ENCODE peak calls at places on chromosome 15, in five cellular contexts. N is HepG2, L is NCI-H1092 treated with DMSO at 0.1 percent for 48 hours, C is foreskin fibroblast, B is T-cell. G is an unnamed sample.

GRCh38 chr15:52434885-52435284 is 93.8 kb downstream of the MYO5A start:
- DNase-seq in B (no peak), N (no peak), C (no peak), L (no peak), G (no peak)

GRCh38 chr15:74318376-74319137 is 48.9 kb downstream of the CYP11A1 start:
- DNase-seq in B (no peak), L (peak; percentile 82), N (no peak), C (no peak), G (no peak)

GRCh38 chr15:29259233-29259632 is 10.4 kb downstream of the NSMCE3 start:
- DNase-seq in L (no peak), C (no peak), B (no peak), N (no peak), G (no peak)

GRCh38 chr15:83219026-83219425 is 11.4 kb upstream of the HDGFL3 start:
- DNase-seq in B (no peak), L (no peak), C (no peak), N (no peak), G (no peak)

GRCh38 chr15:101322016-101322695 is 27.1 kb upstream of the SNRPA1 start:
- DNase-seq in B (no peak), C (no peak), L (no peak), N (no peak), G (no peak)

GRCh38 chr15:86595741-86596140 is 516.1 kb downstream of the AGBL1 start:
- DNase-seq in N (no peak), L (no peak), B (no peak), C (no peak), G (no peak)

GRCh38 chr15:82196353-82196752 is 66.2 kb downstream of the EFL1 start:
- DNase-seq in N (no peak), C (no peak), B (no peak), L (no peak), G (no peak)

GRCh38 chr15:42146551-42147430 is 9.6 kb downstream of the PLA2G4F start:
- DNase-seq in B (no peak), N (no peak), L (no peak), C (no peak), G (no peak)

GRCh38 chr15:90270502-90271150 is 5.2 kb downstream of the NGRN start:
- DNase-seq in L (no peak), B (no peak), C (no peak), N (no peak), G (no peak)

GRCh38 chr15:79535536-79535935 is 103.4 kb downstream of the MINAR1 start:
- DNase-seq in N (no peak), C (no peak), L (no peak), B (no peak), G (no peak)

GRCh38 chr15:59169337-59169736 is 37.3 kb upstream of the LDHAL6B start:
- DNase-seq in L (no peak), B (no peak), N (no peak), C (peak; percentile 80), G (no peak)

GRCh38 chr15:62392411-62392810 is 227.3 kb upstream of the C2CD4B start:
- DNase-seq in C (no peak), N (peak; percentile 75), L (no peak), B (no peak), G (no peak)

GRCh38 chr15:43218908-43219706 is 1.7 kb downstream of the EPB42 start:
- DNase-seq in B (no peak), L (no peak), N (no peak), C (no peak), G (no peak)

GRCh38 chr15:45157056-45157455 is 27.3 kb downstream of the DUOX1 start:
- DNase-seq in C (peak; percentile 44), B (no peak), L (no peak), N (no peak), G (no peak)

GRCh38 chr15:36506733-36507356 is 72.6 kb upstream of the CDIN1 start:
- DNase-seq in N (peak; percentile 97), L (no peak), C (no peak), B (no peak), G (no peak)

GRCh38 chr15:25611603-25612002 is 172.8 kb upstream of the UBE3A start:
- DNase-seq in L (no peak), N (no peak), C (no peak), B (no peak), G (no peak)

GRCh38 chr15:26667222-26667988 is 105.5 kb downstream of the GABRB3 start:
- DNase-seq in C (no peak), B (no peak), L (no peak), N (no peak), G (no peak)

GRCh38 chr15:88539441-88539840 is 7.0 kb downstream of the DET1 start:
- DNase-seq in B (no peak), N (no peak), L (no peak), C (no peak), G (no peak)

GRCh38 chr15:58460108-58460507 is 28.3 kb downstream of the LIPC start:
- DNase-seq in B (no peak), L (no peak), C (no peak), N (no peak), G (no peak)

GRCh38 chr15:64706011-64706911 is 69.1 kb downstream of the RBPMS2 start:
- DNase-seq in N (no peak), C (no peak), L (no peak), B (no peak), G (no peak)

GRCh38 chr15:43977072-43977884 is 150.5 kb downstream of the WDR76 start:
- DNase-seq in B (peak; percentile 4), L (no peak), N (peak; percentile 22), C (no peak), G (no peak)

GRCh38 chr15:31306426-31307269 is 20.0 kb upstream of the KLF13 start:
- DNase-seq in C (no peak), L (peak; percentile 75), N (no peak), B (no peak), G (peak; percentile 69)

GRCh38 chr15:74541494-74542191 is 623 bp downstream of the ARID3B start:
- DNase-seq in B (peak; percentile 48), N (peak; percentile 29), C (peak; percentile 57), L (peak; percentile 17), G (peak; percentile 2)

GRCh38 chr15:41620536-41621199 is 39.5 kb upstream of the MGA start:
- DNase-seq in B (no peak), N (no peak), C (no peak), L (no peak), G (no peak)

GRCh38 chr15:79811406-79812405 is 85.1 kb downstream of the MTHFS start:
- DNase-seq in B (no peak), N (no peak), C (peak; percentile 38), L (peak; percentile 61), G (no peak)

GRCh38 chr15:41862515-41863116 is 24.0 kb downstream of the PLA2G4B start:
- DNase-seq in B (no peak), L (no peak), C (no peak), N (peak; percentile 20), G (no peak)

GRCh38 chr15:51600114-51600513 is 22.5 kb downstream of the DMXL2 start:
- DNase-seq in L (no peak), C (no peak), N (no peak), B (no peak), G (no peak)

G was measured in NCI-H748 treated with DMSO at 0.1 percent for 48 hours.